ENCODE peak calls at places on chromosomes 12 and 14, in five cellular contexts. E is astrocyte, H is GM23248, P is mesenchymal stem cell, R is PC-3. I is an unnamed sample.

GRCh38 chr14:105021656-105022275 is 883 bp upstream of the CDCA4 start:
- DNase-seq in E (no peak), H (peak), P (no peak), R (peak), I (peak)

GRCh38 chr12:96053476-96054261 is 18.3 kb upstream of the LTA4H start:
- DNase-seq in E (no peak), H (no peak), P (no peak), R (no peak), I (no peak)

GRCh38 chr14:99707921-99708320 is 23.8 kb downstream of the CYP46A1 start:
- DNase-seq in E (no peak), H (no peak), P (no peak), R (no peak), I (no peak)

GRCh38 chr14:68873379-68873778 is 80.5 kb upstream of the ZFP36L1 start:
- DNase-seq in E (no peak), H (no peak), P (no peak), R (no peak), I (no peak)

GRCh38 chr14:59133709-59134108 is 54.8 kb upstream of the DAAM1 start:
- DNase-seq in E (no peak), H (no peak), P (no peak), R (no peak), I (no peak)

GRCh38 chr12:91811481-91812287 is 334.0 kb downstream of the BTG1 start:
- DNase-seq in E (peak), H (peak), P (peak), R (peak), I (no peak)

GRCh38 chr14:59274991-59275391 is 86.5 kb downstream of the DAAM1 start:
- DNase-seq in E (peak), H (no peak), P (no peak), R (peak), I (no peak)

GRCh38 chr12:111761706-111762105 is 5.0 kb upstream of the ALDH2 start:
- DNase-seq in E (no peak), H (no peak), P (no peak), R (no peak), I (no peak)

GRCh38 chr14:100504372-100505078 is 82.7 kb downstream of the BEGAIN start:
- DNase-seq in E (peak), H (peak), P (no peak), R (peak), I (no peak)

GRCh38 chr12:111430418-111431353 is 25.0 kb downstream of the SH2B3 start:
- DNase-seq in E (no peak), H (no peak), P (peak), R (no peak), I (peak)

GRCh38 chr14:50964683-50965390 is 20.6 kb upstream of the PYGL start:
- DNase-seq in E (peak), H (peak), P (peak), R (peak), I (peak)

GRCh38 chr12:98745578-98746391 is 100.7 kb downstream of the APAF1 start:
- DNase-seq in E (no peak), H (peak), P (peak), R (no peak), I (peak)

GRCh38 chr12:95146767-95147166 is 70.5 kb downstream of the FGD6 start:
- DNase-seq in E (no peak), H (no peak), P (no peak), R (no peak), I (no peak)

GRCh38 chr14:100408350-100409015 is 85.3 kb downstream of the SLC25A47 start:
- DNase-seq in E (peak), H (peak), P (peak), R (peak), I (peak)

GRCh38 chr14:88417594-88417993 is 32.1 kb downstream of the SPATA7 start:
- DNase-seq in E (no peak), H (no peak), P (no peak), R (peak), I (no peak)

GRCh38 chr12:97751704-97752103 is 289.1 kb downstream of the RMST start:
- DNase-seq in E (no peak), H (no peak), P (no peak), R (peak), I (no peak)

GRCh38 chr12:114306646-114307045 is 99.3 kb downstream of the TBX5 start:
- DNase-seq in E (peak), H (peak), P (no peak), R (no peak), I (no peak)

GRCh38 chr12:92080390-92081285 is 65.0 kb downstream of the BTG1 start:
- DNase-seq in E (peak), H (peak), P (peak), R (peak), I (no peak)

GRCh38 chr12:25253371-25254068 is 2.8 kb upstream of the KRAS start:
- DNase-seq in E (no peak), H (no peak), P (peak), R (no peak), I (no peak)

GRCh38 chr12:6846316-6846869 is 4.7 kb downstream of the CDCA3 start:
- DNase-seq in E (no peak), H (no peak), P (no peak), R (no peak), I (no peak)

GRCh38 chr12:64584173-64584555 is 26.1 kb upstream of the RASSF3 start:
- DNase-seq in E (no peak), H (no peak), P (no peak), R (no peak), I (peak)
- H3K4me2 ChIP-seq in E (no peak), H (peak), P (no peak), R (no peak), I (no peak)

GRCh38 chr12:46553911-46554310 is 181.3 kb upstream of the SLC38A2 start:
- DNase-seq in E (peak), H (peak), P (peak), R (peak), I (no peak)

GRCh38 chr12:46555379-46555778 is 182.8 kb upstream of the SLC38A2 start:
- DNase-seq in E (peak), H (peak), P (peak), R (peak), I (no peak)

GRCh38 chr12:46554461-46554860 is 181.9 kb upstream of the SLC38A2 start:
- DNase-seq in E (no peak), H (peak), P (no peak), R (no peak), I (no peak)

GRCh38 chr12:46556105-46556559 is 183.6 kb upstream of the SLC38A2 start:
- DNase-seq in E (peak), H (peak), P (peak), R (peak), I (no peak)

GRCh38 chr12:46553266-46553665 is 180.7 kb upstream of the SLC38A2 start:
- DNase-seq in E (peak), H (peak), P (peak), R (peak), I (no peak)
- H3K4me2 ChIP-seq in E (peak), H (peak), P (no peak), R (peak), I (no peak)

DNA sequence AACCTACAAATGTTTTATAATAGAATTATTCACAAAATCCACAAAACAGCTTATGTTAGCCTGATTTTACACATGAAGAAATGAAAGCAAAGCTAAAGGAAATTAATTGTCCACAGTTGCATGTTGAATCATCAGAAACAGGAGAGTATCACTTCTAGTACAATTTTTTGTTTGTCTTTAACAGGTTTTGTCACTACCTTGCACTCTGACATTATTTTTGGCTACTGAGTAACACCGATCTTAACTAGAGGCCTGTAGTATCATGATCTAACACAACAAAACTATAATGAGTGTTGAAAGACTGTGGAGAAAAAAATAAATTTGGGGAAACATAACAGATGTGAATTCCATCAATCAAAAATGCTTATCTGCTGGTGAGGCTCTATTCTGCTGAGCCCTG is 60.1 kb downstream of the TAOK3 start:
- DNase-seq in E (peak), H (peak), P (no peak), R (peak), I (no peak)
- H3K4me2 ChIP-seq in E (no peak), H (peak), P (no peak), R (peak), I (no peak)

GRCh38 chr12:268483-268840 is 5.8 kb upstream of the SLC6A13 start:
- DNase-seq in E (no peak), H (no peak), P (no peak), R (no peak), I (no peak)
- H3K4me2 ChIP-seq in E (no peak), H (no peak), P (no peak), R (no peak), I (no peak)

DNA sequence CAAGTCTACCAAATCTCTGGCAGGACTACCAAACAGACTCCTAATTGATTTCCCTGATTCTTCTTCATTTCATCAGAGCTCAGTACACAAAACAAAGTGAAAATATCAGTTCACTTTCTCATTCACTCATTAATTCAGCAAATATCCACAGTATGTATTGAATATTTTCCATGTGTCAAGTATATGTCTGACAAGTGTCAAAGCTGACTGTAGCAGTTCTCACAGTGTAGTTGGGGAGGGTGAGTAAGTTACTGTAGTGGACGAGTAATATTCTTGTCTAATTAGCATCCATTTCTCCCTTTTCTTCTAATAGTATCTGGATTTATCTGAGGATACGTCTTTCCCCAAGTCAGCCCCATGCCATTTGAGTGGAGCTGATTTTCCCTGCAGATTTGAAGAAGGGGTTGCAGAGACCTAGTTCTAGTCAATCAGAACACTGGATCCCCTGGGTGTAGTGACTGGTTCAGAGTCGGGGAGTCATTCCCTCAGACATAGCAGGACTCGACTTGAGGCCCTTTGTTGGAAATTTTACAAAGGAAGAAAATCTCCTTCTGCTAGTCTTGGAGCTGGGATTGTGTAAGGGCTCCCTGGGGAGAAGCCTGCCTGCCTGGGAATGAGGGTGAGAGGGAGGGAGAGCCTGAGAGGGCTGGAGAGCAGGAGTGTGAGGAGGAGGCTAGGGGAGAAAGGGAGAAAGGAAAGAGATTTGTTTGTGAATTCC is 51.4 kb downstream of the GRIP1 start:
- DNase-seq in E (no peak), H (no peak), P (no peak), R (no peak), I (no peak)
- H3K4me2 ChIP-seq in E (no peak), H (no peak), P (no peak), R (no peak), I (no peak)

GRCh38 chr12:127944211-127944899 is 322.6 kb upstream of the TMEM132C start:
- DNase-seq in E (no peak), H (no peak), P (no peak), R (no peak), I (no peak)
- H3K4me2 ChIP-seq in E (no peak), H (no peak), P (no peak), R (peak), I (no peak)